ENCODE peak calls at places on chromosomes 11 and 22, in six cellular contexts. K is CD4-positive, alpha-beta T cell; F is right lobe of liver; G is A549; X is naive thymus-derived CD4-positive, alpha-beta T cell; T is stomach. B is an unnamed sample.

GRCh38 chr11:114078423-114078822 is 18.9 kb downstream of the ZBTB16 start:
- DNase-seq in T (no peak), X (no peak), G (no peak), K (no peak), F (no peak), B (peak; percentile 15)

GRCh38 chr11:132670921-132671675 is 861.2 kb downstream of the OPCML start:
- DNase-seq in F (no peak), X (no peak), G (no peak), K (no peak), T (no peak), B (no peak)

GRCh38 chr11:94046796-94047195 is 25.6 kb downstream of the HEPHL1 start:
- DNase-seq in F (no peak), K (no peak), G (no peak), T (no peak), X (no peak), B (no peak)

GRCh38 chr22:38923463-38924196 is 33.8 kb upstream of the APOBEC3A start:
- DNase-seq in X (no peak), K (no peak), F (no peak), G (peak; percentile 93), T (peak; percentile 80), B (peak; percentile 78)

GRCh38 chr11:9753031-9753430 is 89.2 kb downstream of the SWAP70 start:
- DNase-seq in X (no peak), K (no peak), T (no peak), F (no peak), G (no peak), B (no peak)

GRCh38 chr11:78202733-78203167 is 14.0 kb downstream of the USP35 start:
- DNase-seq in X (peak; percentile 75), G (no peak), F (no peak), T (no peak), K (peak; percentile 66), B (no peak)

GRCh38 chr11:45289369-45289768 is 3.2 kb upstream of the SYT13 start:
- DNase-seq in T (no peak), G (peak; percentile 66), K (no peak), F (no peak), X (no peak), B (no peak)

GRCh38 chr11:66126808-66127555 is 56.9 kb downstream of the PACS1 start:
- DNase-seq in K (peak; percentile 63), T (peak; percentile 56), G (no peak), F (no peak), X (peak; percentile 59), B (peak; percentile 59)

GRCh38 chr11:94650756-94651155 is 83.6 kb downstream of the PIWIL4 start:
- DNase-seq in G (no peak), F (peak; percentile 23), X (no peak), K (no peak), T (no peak), B (peak; percentile 49)

GRCh38 chr11:63839508-63840355 is 822 bp downstream of the MARK2 start:
- DNase-seq in F (peak; percentile 51), X (no peak), K (peak; percentile 5), G (no peak), T (peak; percentile 54), B (peak; percentile 56)

GRCh38 chr22:20243545-20244249 is 24.4 kb downstream of the RTN4R start:
- DNase-seq in T (peak; percentile 35), X (peak; percentile 44), G (peak; percentile 33), F (peak; percentile 55), K (peak; percentile 57), B (no peak)
- H3K27ac ChIP-seq in T (no peak overlapping the region), X (peak overlapping the region; percentile 78), G (no peak overlapping the region), F (no peak overlapping the region), K (peak overlapping the region; percentile 37), B (no peak overlapping the region)

GRCh38 chr11:108593910-108594434 is 404 bp upstream of the EXPH5 start:
- DNase-seq in G (no peak), T (no peak), K (no peak), F (no peak), X (no peak), B (no peak)

GRCh38 chr11:108589136-108589535 is 4.4 kb downstream of the EXPH5 start:
- DNase-seq in T (no peak), F (no peak), X (no peak), G (no peak), K (no peak), B (no peak)

GRCh38 chr11:108593214-108593909 is at the start of gene EXPH5:
- DNase-seq in G (peak; percentile 76), X (peak; percentile 80), F (peak; percentile 95), T (peak; percentile 97), K (peak; percentile 85), B (peak; percentile 98)

GRCh38 chr11:108592591-108593213 is 866 bp downstream of the EXPH5 start:
- DNase-seq in T (peak; percentile 37), X (peak; percentile 9), G (no peak), F (peak; percentile 56), K (peak; percentile 26), B (peak; percentile 42)

DNA sequence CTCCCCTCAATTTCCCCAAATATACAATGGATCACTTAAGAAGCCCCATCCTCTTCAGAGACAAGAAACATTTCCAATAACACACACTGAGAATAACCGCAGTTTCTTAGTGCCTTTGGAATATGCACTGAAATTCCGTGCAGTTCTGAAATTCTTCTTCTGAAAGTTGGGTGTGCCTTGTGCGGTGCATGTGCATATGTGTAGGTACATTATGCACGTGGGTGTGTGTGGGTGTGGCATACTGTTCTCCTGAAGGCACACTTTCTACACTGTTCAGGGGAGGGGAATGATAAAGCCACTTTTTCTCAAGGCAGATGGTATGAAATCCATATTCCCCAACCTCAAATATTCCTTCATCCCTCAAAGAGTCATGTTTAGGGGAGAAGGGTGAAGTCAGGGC is 1.7 kb downstream of the EXPH5 start:
- DNase-seq in T (no peak), X (no peak), K (no peak), F (no peak), G (no peak), B (no peak)
- H3K27ac ChIP-seq in T (no peak overlapping the region), X (no peak overlapping the region), K (no peak overlapping the region), F (no peak overlapping the region), G (no peak overlapping the region), B (no peak overlapping the region)

DNA sequence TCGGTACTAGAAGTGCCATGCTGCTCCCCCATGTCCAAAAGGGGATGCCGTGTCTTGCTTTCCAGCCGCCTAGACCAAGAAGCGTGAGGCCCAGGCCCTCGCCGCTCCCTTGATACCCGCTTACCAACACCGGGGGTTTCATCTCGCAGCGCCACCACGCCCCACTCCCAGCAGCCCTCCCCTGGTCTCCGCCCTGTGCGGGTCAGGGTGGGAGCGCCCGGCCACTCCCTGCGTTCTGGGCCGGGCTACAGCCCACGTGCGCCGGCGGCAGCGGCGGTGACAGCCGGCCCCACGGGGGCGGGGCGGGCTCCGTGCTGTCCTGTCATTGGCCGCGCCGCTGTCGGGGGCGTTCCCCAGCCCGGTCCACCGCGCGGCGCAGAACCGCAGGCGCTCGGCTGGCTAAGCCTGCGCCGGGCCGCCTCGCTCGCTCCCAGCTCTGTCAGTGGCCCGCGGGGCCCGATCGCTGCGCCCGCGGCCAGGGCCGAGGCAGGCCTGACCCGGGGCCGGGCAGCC is at the start of gene MICAL2:
- DNase-seq in F (peak; percentile 94), X (peak; percentile 81), T (peak; percentile 91), K (peak; percentile 84), G (peak; percentile 85), B (peak; percentile 91)
- H3K27ac ChIP-seq in F (peak within 1 kb of the TSS; percentile 75), X (peak within 1 kb of the TSS; percentile 46), T (peak within 1 kb of the TSS; percentile 88), K (no peak within 1 kb of the TSS), G (peak within 1 kb of the TSS; percentile 83), B (peak within 1 kb of the TSS; percentile 75)

DNA sequence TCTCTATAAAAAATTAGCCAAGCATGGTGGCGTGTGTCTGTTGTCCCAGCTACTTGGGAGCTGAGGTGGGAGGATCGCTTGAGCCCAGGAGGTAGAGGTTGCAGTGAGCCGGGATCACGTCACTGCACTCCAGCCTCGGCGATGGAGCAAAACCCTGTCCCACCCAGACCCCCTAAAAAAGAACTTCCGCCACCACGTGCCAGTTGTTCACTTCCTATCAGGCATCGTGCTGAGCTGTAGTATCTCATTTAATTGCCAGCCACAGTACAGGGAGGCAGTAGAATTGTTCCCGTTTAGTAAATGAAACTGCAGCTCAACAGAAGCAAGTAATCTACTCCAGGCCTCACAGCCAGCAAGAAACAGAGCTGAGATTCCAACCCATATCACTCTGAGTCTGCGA is 3.0 kb upstream of the TMEM132A start:
- DNase-seq in G (no peak), T (no peak), K (no peak), X (no peak), F (no peak), B (no peak)
- H3K27ac ChIP-seq in G (no peak overlapping the region), T (no peak overlapping the region), K (no peak overlapping the region), X (no peak overlapping the region), F (no peak overlapping the region), B (no peak overlapping the region)

GRCh38 chr11:1564535-1565172 is 7.4 kb downstream of the DUSP8 start:
- DNase-seq in K (no peak), X (no peak), G (peak; percentile 38), T (no peak), F (no peak), B (peak; percentile 96)

GRCh38 chr11:1565904-1566247 is 6.2 kb downstream of the DUSP8 start:
- DNase-seq in X (no peak), F (no peak), G (no peak), K (no peak), T (no peak), B (no peak)

GRCh38 chr11:1566381-1567051 is 5.6 kb downstream of the DUSP8 start:
- DNase-seq in K (no peak), X (no peak), G (no peak), T (no peak), F (peak; percentile 15), B (no peak)

GRCh38 chr11:1563697-1564534 is 8.2 kb downstream of the DUSP8 start:
- DNase-seq in K (no peak), T (no peak), X (no peak), F (no peak), G (no peak), B (no peak)

GRCh38 chr11:1565173-1565903 is 6.7 kb downstream of the DUSP8 start:
- DNase-seq in T (no peak), G (no peak), F (no peak), K (no peak), X (no peak), B (peak; percentile 71)
- H3K27ac ChIP-seq in T (no peak overlapping the region), G (no peak overlapping the region), F (no peak overlapping the region), K (no peak overlapping the region), X (no peak overlapping the region), B (peak overlapping the region; percentile 75)